ENCODE peak calls at places on chromosomes 16 and 17, in four cellular contexts. X is GM12878, N is HepG2, G is K562. Q is an unnamed sample.

GRCh38 chr16:49603956-49604355 is 230.4 kb downstream of the C16orf78 start:
- DNase-seq in G (no peak), N (no peak), X (no peak), Q (no peak)

GRCh38 chr16:29702307-29702706 is 23.3 kb downstream of the QPRT start:
- DNase-seq in N (no peak), X (peak; percentile 35), G (no peak), Q (no peak)

GRCh38 chr17:2723997-2724782 is 12.6 kb upstream of the CLUH start:
- DNase-seq in G (peak; percentile 39), X (no peak), N (no peak), Q (no peak)

GRCh38 chr16:50273888-50274770 is 7.8 kb downstream of the ADCY7 start:
- DNase-seq in G (peak; percentile 54), X (peak; percentile 64), N (no peak), Q (no peak)

GRCh38 chr17:15119928-15120327 is 145.2 kb downstream of the PMP22 start:
- DNase-seq in X (no peak), G (no peak), N (no peak), Q (no peak)

GRCh38 chr17:4310349-4311060 is 46.7 kb upstream of the ANKFY1 start:
- DNase-seq in G (no peak), N (peak; percentile 90), X (no peak), Q (no peak)

GRCh38 chr17:49567871-49568694 is 7.6 kb upstream of the NXPH3 start:
- DNase-seq in G (peak; percentile 64), X (no peak), N (peak; percentile 82), Q (peak; percentile 77)

GRCh38 chr17:82696916-82697807 is 1.3 kb downstream of the RAB40B start:
- DNase-seq in X (no peak), G (no peak), N (no peak), Q (no peak)

GRCh38 chr16:46427340-46428107 is 193.7 kb downstream of the SHCBP1 start:
- DNase-seq in G (no peak), N (no peak), X (no peak), Q (no peak)

GRCh38 chr17:73419896-73420295 is 108.1 kb upstream of the CDC42EP4 start:
- DNase-seq in G (no peak), X (no peak), N (no peak), Q (no peak)

GRCh38 chr16:80230328-80231117 is 310.3 kb upstream of the DYNLRB2 start:
- DNase-seq in N (no peak), X (no peak), G (no peak), Q (no peak)

GRCh38 chr16:89785523-89786155 is 30.8 kb downstream of the FANCA start:
- DNase-seq in N (no peak), X (no peak), G (no peak), Q (no peak)
- TF ChIP-seq FOXM1 in N (no peak), X (no peak), G (no peak), Q (no peak)

DNA sequence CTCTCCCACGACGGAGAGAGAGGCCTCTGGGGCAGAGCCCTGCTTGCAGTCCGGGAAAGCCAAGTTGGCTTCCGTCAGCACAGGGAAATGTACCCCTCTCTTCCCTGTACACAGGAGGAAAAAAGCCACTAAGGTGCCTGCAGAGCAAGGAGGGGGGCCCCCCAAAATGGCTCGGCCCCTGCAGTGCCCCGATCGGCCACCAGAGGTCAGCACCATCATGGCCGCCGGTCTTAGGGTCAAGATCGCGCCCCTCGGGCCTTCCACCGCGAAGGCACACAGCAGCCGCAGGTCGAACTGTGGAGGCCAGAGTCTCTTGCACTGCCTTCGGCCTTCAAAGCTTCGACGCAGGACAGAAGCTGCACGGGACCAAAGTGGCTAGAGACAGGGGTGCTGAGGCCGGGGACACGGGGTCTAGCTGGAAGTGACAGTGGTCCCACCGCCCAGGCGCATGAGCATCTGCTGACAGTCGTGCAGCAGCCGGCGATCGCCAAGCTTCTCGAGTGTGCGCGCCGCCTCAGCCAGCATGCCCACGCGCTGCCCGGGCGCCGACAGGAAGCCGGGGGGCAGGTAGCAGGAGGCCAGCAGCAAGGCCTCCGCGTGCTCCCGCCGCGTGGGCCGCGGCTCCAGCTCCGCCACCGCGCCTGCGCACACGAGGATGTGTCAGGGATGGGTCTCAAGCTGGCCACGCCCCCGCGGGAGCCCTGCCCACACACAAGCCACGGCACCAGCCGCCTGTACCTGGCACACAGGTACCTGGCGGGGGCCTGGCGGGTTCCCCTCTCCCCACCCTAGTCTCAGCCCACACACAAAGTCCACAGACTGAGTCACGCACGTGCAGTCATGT is 24.4 kb downstream of the SREBF1 start:
- DNase-seq in G (peak; percentile 71), X (no peak), N (peak; percentile 52), Q (peak; percentile 68)
- TF ChIP-seq FOXK2 in G (no peak), X (no peak), N (no peak), Q (no peak)

DNA sequence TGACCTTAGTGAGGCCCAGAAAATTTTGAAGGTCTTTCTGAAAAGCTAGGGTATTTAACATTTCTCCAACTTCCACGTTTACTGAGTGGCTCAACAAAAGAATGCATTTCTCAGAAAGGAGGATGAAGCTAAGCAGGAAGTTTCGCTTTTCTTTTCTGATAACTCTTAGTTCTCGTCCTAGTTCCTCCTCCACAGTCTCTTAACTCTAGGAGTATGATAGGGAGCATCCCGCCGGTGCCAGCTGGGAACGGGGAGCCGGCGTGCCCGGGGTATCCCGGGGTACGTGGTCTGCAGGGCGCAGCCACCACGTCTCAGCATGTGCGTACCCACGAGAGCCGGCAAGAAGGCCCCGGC is 350 bp downstream of the KARS1 start:
- DNase-seq in X (no peak), G (no peak), N (no peak), Q (no peak)
- TF ChIP-seq FOXM1 in X (no peak), G (no peak), N (no peak), Q (no peak)

GRCh38 chr16:67263201-67263600 is 14.4 kb downstream of the SLC9A5 start:
- DNase-seq in G (no peak), X (no peak), N (no peak), Q (no peak)
- TF ChIP-seq FOXK2 in G (no peak), X (no peak), N (no peak), Q (no peak)

DNA sequence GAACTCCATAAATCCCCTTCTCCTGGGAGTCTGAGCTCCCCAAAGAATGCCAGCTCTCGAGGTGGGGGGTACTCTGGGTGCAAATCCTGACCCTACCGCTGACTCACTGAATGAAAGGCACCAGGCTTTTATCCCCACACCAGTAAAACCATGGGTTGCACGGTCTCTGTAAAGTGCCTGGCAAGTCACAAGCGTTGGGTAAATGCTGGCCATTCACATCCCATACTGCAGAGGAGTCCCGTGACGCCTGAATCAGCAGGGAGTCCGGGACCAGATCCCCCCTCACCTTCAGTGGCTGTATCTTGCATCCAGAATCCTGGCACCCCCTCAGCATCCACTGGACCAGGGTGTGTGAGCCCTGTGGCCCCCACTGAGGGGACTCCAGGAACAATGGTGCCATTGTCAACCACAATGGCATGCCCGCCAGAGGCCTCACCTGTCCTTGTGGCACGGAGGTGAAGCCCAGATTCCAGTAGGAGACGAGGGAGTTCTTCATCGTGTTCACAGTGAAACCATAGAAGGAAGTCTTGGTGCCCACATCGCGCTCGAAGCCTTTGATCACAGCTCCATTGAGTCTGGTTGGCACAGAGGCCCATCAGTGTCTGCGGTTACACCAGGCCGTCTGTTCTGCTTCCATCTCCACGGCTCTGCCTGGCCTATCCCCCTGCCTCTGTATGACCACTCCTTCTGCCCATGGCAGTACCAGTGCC is 13.3 kb downstream of the ST6GALNAC2 start:
- DNase-seq in N (no peak), G (no peak), X (no peak), Q (no peak)
- TF ChIP-seq FOXM1 in N (no peak), G (no peak), X (no peak), Q (no peak)

GRCh38 chr17:47981462-47981861 is 10.5 kb downstream of the CDK5RAP3 start:
- DNase-seq in G (no peak), N (no peak), X (no peak), Q (no peak)

GRCh38 chr17:47982091-47982617 is 11.2 kb downstream of the CDK5RAP3 start:
- DNase-seq in N (no peak), G (peak; percentile 63), X (no peak), Q (no peak)

GRCh38 chr17:47978324-47978723 is 7.4 kb downstream of the CDK5RAP3 start:
- DNase-seq in N (peak; percentile 51), G (peak; percentile 83), X (no peak), Q (peak; percentile 83)

GRCh38 chr17:47982645-47983440 is 11.9 kb downstream of the CDK5RAP3 start:
- DNase-seq in G (no peak), X (no peak), N (no peak), Q (no peak)

GRCh38 chr17:47980516-47980915 is 9.6 kb downstream of the CDK5RAP3 start:
- DNase-seq in X (no peak), N (no peak), G (no peak), Q (no peak)
- TF ChIP-seq FOXK2 in X (no peak), N (no peak), G (no peak), Q (no peak)

DNA sequence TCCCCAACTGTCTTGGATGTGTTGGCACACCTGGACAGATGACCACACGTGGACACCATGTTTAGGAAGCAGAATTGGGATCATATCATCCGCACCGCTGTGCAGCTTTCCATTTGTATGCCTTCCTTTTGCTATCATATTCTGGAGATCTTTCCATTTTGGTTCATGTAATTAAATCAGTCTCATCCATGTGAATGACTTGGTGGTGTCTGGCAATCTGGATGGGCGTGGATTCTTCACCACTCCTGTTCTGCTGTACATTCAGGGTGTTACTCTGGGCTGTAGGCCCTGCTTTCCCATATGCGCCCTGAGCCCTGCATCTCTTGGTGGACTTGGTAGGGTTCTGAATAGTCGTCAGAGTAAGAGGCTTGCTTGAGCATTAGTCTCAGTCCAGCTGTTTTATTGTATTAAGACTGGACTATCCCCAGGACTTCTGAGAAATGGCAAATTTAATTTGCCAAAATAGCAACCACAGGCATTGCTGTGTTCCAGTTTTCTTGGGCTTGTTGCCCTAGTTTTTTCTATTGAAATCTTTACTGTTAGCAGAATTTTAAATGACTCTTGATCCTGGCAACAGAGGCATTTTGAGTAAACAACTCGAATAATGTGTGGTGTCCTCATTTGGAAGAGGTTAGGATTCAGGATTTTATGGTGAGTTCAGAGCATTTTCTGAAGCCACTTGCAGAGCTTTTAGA is 14.9 kb downstream of the BANP start:
- DNase-seq in X (no peak), N (no peak), G (no peak), Q (no peak)
- TF ChIP-seq FOXM1 in X (no peak), N (no peak), G (no peak), Q (no peak)

Q was measured in HEK293T.